ENCODE peak calls at places on chromosomes 12 and 14, in four cellular contexts. H is natural killer cell, I is psoas muscle, J is LoVo. B is an unnamed sample.

GRCh38 chr12:124548854-124549378 is 18.5 kb downstream of the NCOR2 start:
- DNase-seq in I (peak; percentile 64), J (no peak), H (no peak), B (no peak)

GRCh38 chr14:53491256-53491905 is 338.3 kb upstream of the DDHD1 start:
- DNase-seq in H (no peak), I (no peak), J (peak; percentile 12), B (no peak)

GRCh38 chr12:97912943-97913342 is 450.3 kb downstream of the RMST start:
- DNase-seq in I (peak; percentile 34), J (peak; percentile 29), H (no peak), B (no peak)

GRCh38 chr14:58792421-58792820 is 154.7 kb downstream of the DACT1 start:
- DNase-seq in I (no peak), H (no peak), J (no peak), B (no peak)

GRCh38 chr14:55743551-55743950 is 163.5 kb downstream of the KTN1 start:
- DNase-seq in I (no peak), J (no peak), H (no peak), B (no peak)

GRCh38 chr12:49264466-49264872 is 413 bp upstream of the TUBA1C start:
- DNase-seq in J (no peak), I (no peak), H (peak; percentile 28), B (peak; percentile 26)

GRCh38 chr12:28683371-28683770 is 465.7 kb upstream of the FAR2 start:
- DNase-seq in J (no peak), H (no peak), I (no peak), B (no peak)

GRCh38 chr14:68627868-68628604 is 164.8 kb downstream of the ZFP36L1 start:
- DNase-seq in I (no peak), H (peak; percentile 39), J (peak; percentile 76), B (no peak)

GRCh38 chr14:61562321-61563161 is 132.8 kb upstream of the HIF1A start:
- DNase-seq in H (no peak), J (peak; percentile 44), I (no peak), B (no peak)

GRCh38 chr12:52440821-52441319 is 6.7 kb upstream of the KRT75 start:
- DNase-seq in J (no peak), H (no peak), I (no peak), B (no peak)

GRCh38 chr12:19190292-19191031 is 60.9 kb downstream of the PLEKHA5 start:
- DNase-seq in H (no peak), J (no peak), I (no peak), B (no peak)

GRCh38 chr12:52203126-52203921 is 11.5 kb upstream of the KRT80 start:
- DNase-seq in J (peak; percentile 81), H (no peak), I (peak; percentile 56), B (no peak)

GRCh38 chr12:112850343-112850742 is 56.4 kb upstream of the OAS1 start:
- DNase-seq in H (no peak), J (no peak), I (no peak), B (no peak)

GRCh38 chr12:13173537-13173936 is 23.0 kb upstream of the EMP1 start:
- DNase-seq in H (no peak), I (peak; percentile 66), J (no peak), B (no peak)

GRCh38 chr12:45933504-45933903 is 56.9 kb downstream of the SCAF11 start:
- DNase-seq in I (no peak), J (no peak), H (no peak), B (no peak)

GRCh38 chr12:26451763-26452162 is 256.4 kb downstream of the SSPN start:
- DNase-seq in H (no peak), I (no peak), J (no peak), B (no peak)

GRCh38 chr12:124047045-124047566 is 74.1 kb downstream of the ZNF664 start:
- DNase-seq in H (no peak), J (no peak), I (no peak), B (no peak)

GRCh38 chr12:94089891-94090290 is 58.5 kb upstream of the PLXNC1 start:
- DNase-seq in I (no peak), H (no peak), J (no peak), B (no peak)

GRCh38 chr12:70268972-70269371 is 25.7 kb downstream of the CNOT2 start:
- DNase-seq in H (no peak), J (no peak), I (no peak), B (no peak)

GRCh38 chr14:106069786-106070185 is 543.4 kb downstream of the TMEM121 start:
- DNase-seq in J (no peak), H (no peak), I (no peak), B (no peak)

GRCh38 chr12:14936224-14936861 is 2.0 kb downstream of the ERP27 start:
- DNase-seq in I (no peak), H (no peak), J (no peak), B (no peak)

GRCh38 chr12:123141615-123142517 is 9.0 kb downstream of the PITPNM2 start:
- DNase-seq in I (peak; percentile 71), J (peak; percentile 35), H (no peak), B (no peak)

GRCh38 chr14:74491952-74492351 is 1.2 kb downstream of the NPC2 start:
- DNase-seq in J (peak; percentile 16), I (no peak), H (no peak), B (no peak)

GRCh38 chr12:123139926-123140674 is 10.8 kb downstream of the PITPNM2 start:
- DNase-seq in I (peak; percentile 37), H (no peak), J (no peak), B (no peak)

B was measured in central memory CD8-positive, alpha-beta T cell.